ENCODE peak calls at places on chromosomes 1 and 21, in five cellular contexts. V is HFF-Myc, M is progenitor cell of endocrine pancreas, D is hypothalamus, F is upper lobe of right lung. H is an unnamed sample.

GRCh38 chr1:156076609-156077429 is 5.4 kb downstream of the MEX3A start:
- DNase-seq in V (no peak), M (no peak), D (no peak), F (peak), H (peak)

GRCh38 chr1:81230983-81231728 is 569.6 kb upstream of the ADGRL2 start:
- DNase-seq in F (no peak), M (no peak), V (no peak), D (no peak), H (no peak)

GRCh38 chr21:45019887-45020537 is 54.4 kb upstream of the ADARB1 start:
- DNase-seq in V (no peak), D (no peak), F (peak), M (peak), H (no peak)

GRCh38 chr1:159847231-159847630 is 15.2 kb downstream of the VSIG8 start:
- DNase-seq in D (no peak), V (no peak), F (no peak), M (no peak), H (no peak)

GRCh38 chr1:246554201-246554600 is 11.9 kb downstream of the TFB2M start:
- DNase-seq in D (no peak), F (no peak), M (no peak), V (no peak), H (no peak)

GRCh38 chr1:7174980-7175379 is 389.7 kb downstream of the CAMTA1 start:
- DNase-seq in F (no peak), V (no peak), D (no peak), M (no peak), H (no peak)

GRCh38 chr1:14705824-14706223 is 107.3 kb downstream of the KAZN start:
- DNase-seq in F (no peak), V (no peak), M (no peak), D (no peak), H (no peak)

GRCh38 chr1:181116819-181117390 is 28.4 kb downstream of the IER5 start:
- DNase-seq in D (no peak), F (no peak), M (no peak), V (no peak), H (no peak)

GRCh38 chr1:235872270-235872669 is 5.6 kb upstream of the LYST start:
- DNase-seq in V (no peak), D (no peak), F (no peak), M (no peak), H (no peak)

GRCh38 chr1:58041621-58042020 is 504.9 kb downstream of the OMA1 start:
- DNase-seq in F (no peak), M (no peak), D (no peak), V (no peak), H (no peak)

GRCh38 chr21:42308914-42309752 is 6.1 kb downstream of the TFF3 start:
- DNase-seq in F (no peak), M (no peak), D (no peak), V (no peak), H (no peak)

GRCh38 chr1:232904566-232904965 is 45.8 kb upstream of the NTPCR start:
- DNase-seq in F (no peak), M (no peak), V (no peak), D (no peak), H (no peak)

GRCh38 chr1:43269627-43270375 is at the start of gene TMEM125:
- DNase-seq in D (no peak), V (no peak), M (no peak), F (peak), H (no peak)

GRCh38 chr1:198669023-198669698 is 30.3 kb downstream of the PTPRC start:
- DNase-seq in F (no peak), M (no peak), D (no peak), V (peak), H (no peak)

GRCh38 chr21:24895885-24896734 is 711.2 kb downstream of the MRPL39 start:
- DNase-seq in V (no peak), D (no peak), F (no peak), M (no peak), H (no peak)

GRCh38 chr1:230127105-230128054 is 60.3 kb downstream of the GALNT2 start:
- DNase-seq in V (no peak), M (no peak), F (no peak), D (no peak), H (no peak)

GRCh38 chr1:214573386-214574358 is 22.3 kb upstream of the PTPN14 start:
- DNase-seq in D (no peak), V (no peak), M (no peak), F (no peak), H (no peak)

GRCh38 chr1:79079770-79080169 is 73.2 kb upstream of the ADGRL4 start:
- DNase-seq in F (no peak), D (no peak), M (no peak), V (peak), H (no peak)

GRCh38 chr21:26933448-26933847 is 33.4 kb downstream of the ADAMTS5 start:
- DNase-seq in V (no peak), M (no peak), D (no peak), F (no peak), H (no peak)

H was measured in neural crest cell.